ENCODE peak calls at places on chromosome X, in five cellular contexts. W, T, U, P and G are unnamed samples.
A peak's percentile ranks its signal among the peaks of the same experiment; 100 is the strongest.

GRCh38 chrX:50067435-50068292 is 133.1 kb downstream of the AKAP4 start:
- DNase-seq in U (no peak), W (peak; percentile 37), P (peak; percentile 79), T (peak; percentile 75), G (peak; percentile 21)

GRCh38 chrX:70168238-70169188 is 8.8 kb upstream of the DGAT2L6 start:
- DNase-seq in P (peak; percentile 56), T (no peak), W (peak; percentile 80), U (no peak), G (no peak)

GRCh38 chrX:102860235-102860634 is 76.8 kb upstream of the RAB40AL start:
- DNase-seq in P (no peak), T (no peak), U (no peak), W (no peak), G (no peak)

GRCh38 chrX:64977830-64978229 is 1.6 kb upstream of the ZC4H2 start:
- DNase-seq in P (no peak), U (no peak), W (peak; percentile 3), T (no peak), G (no peak)

GRCh38 chrX:26522501-26522900 is 306.5 kb downstream of the MAGEB5 start:
- DNase-seq in W (no peak), P (peak; percentile 32), T (no peak), U (no peak), G (no peak)

GRCh38 chrX:53261573-53261972 is 19.8 kb downstream of the IQSEC2 start:
- DNase-seq in P (no peak), U (no peak), T (no peak), W (no peak), G (no peak)

GRCh38 chrX:85993539-85994197 is 53.7 kb downstream of the CHM start:
- DNase-seq in U (no peak), T (no peak), W (peak; percentile 16), P (no peak), G (no peak)

GRCh38 chrX:18920079-18920478 is 63.8 kb downstream of the PHKA2 start:
- DNase-seq in W (no peak), U (no peak), T (no peak), P (no peak), G (no peak)

GRCh38 chrX:9465380-9466114 is 689 bp downstream of the TBL1X start:
- DNase-seq in W (peak; percentile 10), U (peak; percentile 66), P (peak; percentile 40), T (peak; percentile 9), G (no peak)
- TF ChIP-seq CTCF in W (no peak), U (no peak), P (no peak), T (no peak), G (no peak)

GRCh38 chrX:118977424-118977823 is 3.0 kb downstream of the LONRF3 start:
- DNase-seq in T (no peak), U (no peak), W (no peak), P (no peak), G (no peak)
- H3K4me3 ChIP-seq in T (no peak overlapping the region), U (no peak overlapping the region), W (no peak overlapping the region), P (no peak overlapping the region), G (no peak overlapping the region)

DNA sequence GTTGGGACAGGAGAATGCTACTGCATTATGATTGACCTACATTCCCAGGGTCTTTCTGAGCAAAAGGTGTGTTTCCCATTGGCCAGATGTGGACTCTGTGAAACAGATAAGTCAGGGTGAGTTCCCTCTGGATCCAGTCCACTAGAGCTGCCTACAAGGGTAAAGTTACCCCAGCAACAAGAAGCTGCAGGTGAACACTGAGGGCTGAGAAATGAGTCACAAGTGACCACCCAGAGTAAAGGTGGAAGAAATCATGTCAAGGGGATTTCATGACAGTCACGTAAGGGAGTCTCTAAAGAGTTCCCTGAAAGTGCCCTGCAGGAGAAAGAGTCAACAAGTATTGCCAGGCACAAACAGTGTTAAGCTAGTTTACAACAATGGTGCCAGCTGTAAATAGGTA is 16.3 kb downstream of the F8A1 start:
- DNase-seq in T (no peak), U (no peak), W (no peak), P (no peak), G (no peak)
- H3K27me3 ChIP-seq in T (no peaks in the 10 kb centered on the region), U (no peaks in the 10 kb centered on the region), W (no peaks in the 10 kb centered on the region), P (no peaks in the 10 kb centered on the region), G (peaks cover 15% of the 10 kb centered on the region)

DNA sequence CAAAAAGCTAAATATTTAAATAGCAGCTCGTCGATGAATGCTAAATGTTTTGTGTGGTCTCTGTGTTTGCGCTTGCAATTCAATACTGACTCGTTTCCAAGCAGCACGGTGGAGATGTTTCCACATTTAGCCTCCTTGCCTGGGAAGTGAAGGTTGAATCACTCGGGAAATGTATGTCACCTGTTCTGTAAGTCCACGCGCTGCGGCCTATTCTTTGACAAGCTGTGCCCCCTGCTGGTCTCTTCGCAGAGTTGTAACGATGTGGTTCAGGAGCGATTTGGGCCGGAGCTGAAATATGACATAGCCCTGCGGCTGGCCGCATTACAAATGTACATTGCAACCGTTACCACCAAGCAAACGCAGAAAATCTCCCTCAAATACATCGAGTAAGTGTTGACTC is 89.6 kb upstream of the PRPS2 start:
- DNase-seq in P (peak; percentile 85), W (peak; percentile 46), T (peak; percentile 58), U (no peak), G (peak; percentile 54)
- TF ChIP-seq CTCF in P (peak; percentile 78), W (peak; percentile 42), T (peak; percentile 72), U (peak; percentile 22), G (peak; percentile 76)

DNA sequence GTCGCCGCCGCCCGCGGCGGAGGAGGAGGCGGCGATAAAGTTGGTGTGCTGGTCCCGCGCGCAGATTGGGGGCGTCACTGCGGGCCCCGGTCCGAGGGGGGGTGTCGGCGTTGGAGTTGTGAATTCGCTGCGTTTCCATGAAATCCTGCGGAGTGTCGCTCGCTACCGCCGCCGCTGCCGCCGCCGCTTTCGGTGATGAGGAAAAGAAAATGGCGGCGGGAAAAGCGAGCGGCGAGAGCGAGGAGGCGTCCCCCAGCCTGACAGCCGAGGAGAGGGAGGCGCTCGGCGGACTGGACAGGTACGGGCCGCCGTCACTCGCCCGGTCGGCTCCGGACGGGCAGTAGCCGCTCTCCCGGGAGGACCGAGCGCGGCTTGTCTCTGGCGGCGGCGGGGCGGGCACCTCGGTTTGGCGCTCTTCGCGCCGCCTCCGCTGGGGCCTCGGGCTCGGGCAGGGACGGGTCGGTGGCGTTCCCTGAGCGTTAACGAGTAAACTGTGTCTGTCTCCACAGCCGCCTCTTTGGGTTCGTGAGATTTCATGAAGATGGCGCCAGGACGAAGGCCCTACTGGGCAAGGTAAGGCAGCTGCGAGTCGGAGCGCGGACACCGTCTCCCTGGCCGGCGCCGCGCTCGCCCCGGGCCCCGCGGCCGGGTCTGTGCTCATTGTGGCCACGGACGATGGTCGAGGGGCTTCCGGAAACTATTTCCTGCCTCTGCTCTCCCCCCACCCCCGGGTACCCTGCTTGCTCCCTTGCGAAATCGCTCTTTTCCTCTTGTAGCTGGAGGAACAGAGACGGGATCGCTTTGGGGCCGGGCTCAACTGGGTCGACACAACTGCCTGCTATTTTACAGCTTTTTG is 655 bp downstream of the KDM6A start:
- DNase-seq in T (peak; percentile 45), P (peak; percentile 30), U (peak; percentile 72), W (peak; percentile 55), G (peak; percentile 60)
- H3K4me3 ChIP-seq in T (peak overlapping the region; percentile 92), P (peak overlapping the region; percentile 83), U (peak overlapping the region; percentile 77), W (peak overlapping the region; percentile 95), G (peak overlapping the region; percentile 97)